ENCODE peak calls at places on chromosomes 6 and 20, in seven cellular contexts. One of them, this sample, is unnamed.

GRCh38 chr20:10447028-10447427 is 11.9 kb downstream of the SLX4IP start:
- DNase-seq in endothelial cell: no peak
- DNase-seq in left lung: no peak
- DNase-seq in CD4-positive, alpha-beta T cell: no peak
- DNase-seq in nephron progenitor cell: no peak
- DNase-seq in BJ: peak; percentile 36
- DNase-seq in brain microvascular endothelial cell: peak; percentile 66
- DNase-seq in this sample: peak; percentile 61

GRCh38 chr6:138970856-138971425 is 17.1 kb downstream of the REPS1 start:
- DNase-seq in endothelial cell: no peak
- DNase-seq in left lung: no peak
- DNase-seq in CD4-positive, alpha-beta T cell: no peak
- DNase-seq in nephron progenitor cell: no peak
- DNase-seq in BJ: peak; percentile 65
- DNase-seq in brain microvascular endothelial cell: peak; percentile 95
- DNase-seq in this sample: peak; percentile 86

GRCh38 chr6:4133941-4134838 is 1.2 kb downstream of the ECI2 start:
- DNase-seq in endothelial cell: no peak
- DNase-seq in left lung: peak; percentile 44
- DNase-seq in CD4-positive, alpha-beta T cell: no peak
- DNase-seq in nephron progenitor cell: peak; percentile 16
- DNase-seq in BJ: no peak
- DNase-seq in brain microvascular endothelial cell: no peak
- DNase-seq in this sample: peak; percentile 18

GRCh38 chr20:57061058-57061900 is 205.2 kb downstream of the BMP7 start:
- DNase-seq in endothelial cell: peak; percentile 74
- DNase-seq in left lung: no peak
- DNase-seq in CD4-positive, alpha-beta T cell: no peak
- DNase-seq in nephron progenitor cell: peak; percentile 76
- DNase-seq in BJ: no peak
- DNase-seq in brain microvascular endothelial cell: peak; percentile 49
- DNase-seq in this sample: no peak

GRCh38 chr6:39887692-39888450 is 46.4 kb downstream of the MOCS1 start:
- DNase-seq in endothelial cell: peak; percentile 34
- DNase-seq in left lung: peak; percentile 64
- DNase-seq in CD4-positive, alpha-beta T cell: no peak
- DNase-seq in nephron progenitor cell: peak; percentile 20
- DNase-seq in BJ: peak; percentile 44
- DNase-seq in brain microvascular endothelial cell: peak; percentile 95
- DNase-seq in this sample: peak; percentile 97

GRCh38 chr6:62492192-62492822 is 206.3 kb upstream of the KHDRBS2 start:
- DNase-seq in endothelial cell: no peak
- DNase-seq in left lung: no peak
- DNase-seq in CD4-positive, alpha-beta T cell: no peak
- DNase-seq in nephron progenitor cell: no peak
- DNase-seq in BJ: no peak
- DNase-seq in brain microvascular endothelial cell: no peak
- DNase-seq in this sample: no peak

GRCh38 chr20:18007534-18008292 is 38.9 kb downstream of the MGME1 start:
- DNase-seq in endothelial cell: no peak
- DNase-seq in left lung: no peak
- DNase-seq in CD4-positive, alpha-beta T cell: no peak
- DNase-seq in nephron progenitor cell: no peak
- DNase-seq in BJ: no peak
- DNase-seq in brain microvascular endothelial cell: no peak
- DNase-seq in this sample: no peak

GRCh38 chr6:118644007-118644406 is 7.4 kb downstream of the CEP85L start:
- DNase-seq in endothelial cell: no peak
- DNase-seq in left lung: no peak
- DNase-seq in CD4-positive, alpha-beta T cell: no peak
- DNase-seq in nephron progenitor cell: no peak
- DNase-seq in BJ: no peak
- DNase-seq in brain microvascular endothelial cell: peak; percentile 22
- DNase-seq in this sample: peak; percentile 44

GRCh38 chr6:106446287-106446885 is 85.9 kb downstream of the CRYBG1 start:
- DNase-seq in endothelial cell: no peak
- DNase-seq in left lung: no peak
- DNase-seq in CD4-positive, alpha-beta T cell: no peak
- DNase-seq in nephron progenitor cell: no peak
- DNase-seq in BJ: no peak
- DNase-seq in brain microvascular endothelial cell: no peak
- DNase-seq in this sample: peak; percentile 31

GRCh38 chr20:24100370-24101011 is 111.9 kb upstream of the GGTLC1 start:
- DNase-seq in endothelial cell: peak; percentile 63
- DNase-seq in left lung: no peak
- DNase-seq in CD4-positive, alpha-beta T cell: peak; percentile 52
- DNase-seq in nephron progenitor cell: peak; percentile 59
- DNase-seq in BJ: no peak
- DNase-seq in brain microvascular endothelial cell: peak; percentile 76
- DNase-seq in this sample: peak; percentile 79

GRCh38 chr20:58308680-58309527 is 611 bp upstream of the RAB22A start:
- DNase-seq in endothelial cell: peak; percentile 21
- DNase-seq in left lung: peak; percentile 83
- DNase-seq in CD4-positive, alpha-beta T cell: peak; percentile 49
- DNase-seq in nephron progenitor cell: peak; percentile 65
- DNase-seq in BJ: no peak
- DNase-seq in brain microvascular endothelial cell: peak; percentile 12
- DNase-seq in this sample: peak; percentile 55

GRCh38 chr20:38674178-38675133 is 49.8 kb upstream of the SLC32A1 start:
- DNase-seq in endothelial cell: peak; percentile 91
- DNase-seq in left lung: peak; percentile 40
- DNase-seq in CD4-positive, alpha-beta T cell: peak; percentile 32
- DNase-seq in nephron progenitor cell: peak; percentile 95
- DNase-seq in BJ: no peak
- DNase-seq in brain microvascular endothelial cell: peak; percentile 40
- DNase-seq in this sample: peak; percentile 62

GRCh38 chr20:60062431-60063336 is 104.5 kb downstream of the CDH26 start:
- DNase-seq in endothelial cell: no peak
- DNase-seq in left lung: no peak
- DNase-seq in CD4-positive, alpha-beta T cell: no peak
- DNase-seq in nephron progenitor cell: no peak
- DNase-seq in BJ: peak; percentile 91
- DNase-seq in brain microvascular endothelial cell: peak; percentile 78
- DNase-seq in this sample: peak; percentile 24

GRCh38 chr6:69098910-69099309 is 463.8 kb downstream of the ADGRB3 start:
- DNase-seq in endothelial cell: no peak
- DNase-seq in left lung: no peak
- DNase-seq in CD4-positive, alpha-beta T cell: no peak
- DNase-seq in nephron progenitor cell: no peak
- DNase-seq in BJ: no peak
- DNase-seq in brain microvascular endothelial cell: no peak
- DNase-seq in this sample: no peak

GRCh38 chr20:40251284-40251932 is 437.6 kb downstream of the MAFB start:
- DNase-seq in endothelial cell: peak; percentile 46
- DNase-seq in left lung: no peak
- DNase-seq in CD4-positive, alpha-beta T cell: no peak
- DNase-seq in nephron progenitor cell: peak; percentile 16
- DNase-seq in BJ: no peak
- DNase-seq in brain microvascular endothelial cell: peak; percentile 10
- DNase-seq in this sample: peak; percentile 21

GRCh38 chr20:21615617-21616080 is 89.8 kb upstream of the PAX1 start:
- DNase-seq in endothelial cell: peak; percentile 85
- DNase-seq in left lung: peak; percentile 46
- DNase-seq in CD4-positive, alpha-beta T cell: peak; percentile 8
- DNase-seq in nephron progenitor cell: peak; percentile 78
- DNase-seq in BJ: no peak
- DNase-seq in brain microvascular endothelial cell: peak; percentile 48
- DNase-seq in this sample: peak; percentile 56

GRCh38 chr20:10338781-10339180 is 95.2 kb downstream of the MKKS start:
- DNase-seq in endothelial cell: no peak
- DNase-seq in left lung: no peak
- DNase-seq in CD4-positive, alpha-beta T cell: no peak
- DNase-seq in nephron progenitor cell: no peak
- DNase-seq in BJ: no peak
- DNase-seq in brain microvascular endothelial cell: no peak
- DNase-seq in this sample: no peak

GRCh38 chr20:15257471-15257870 is 920.1 kb upstream of the FLRT3 start:
- DNase-seq in endothelial cell: no peak
- DNase-seq in left lung: no peak
- DNase-seq in CD4-positive, alpha-beta T cell: no peak
- DNase-seq in nephron progenitor cell: no peak
- DNase-seq in BJ: no peak
- DNase-seq in brain microvascular endothelial cell: no peak
- DNase-seq in this sample: no peak

GRCh38 chr6:150865043-150865405 is 478 bp upstream of the MTHFD1L start:
- DNase-seq in endothelial cell: no peak
- DNase-seq in left lung: no peak
- DNase-seq in CD4-positive, alpha-beta T cell: no peak
- DNase-seq in nephron progenitor cell: no peak
- DNase-seq in BJ: no peak
- DNase-seq in brain microvascular endothelial cell: no peak
- DNase-seq in this sample: no peak

GRCh38 chr20:34715384-34715783 is 11.2 kb downstream of the TP53INP2 start:
- DNase-seq in endothelial cell: no peak
- DNase-seq in left lung: no peak
- DNase-seq in CD4-positive, alpha-beta T cell: no peak
- DNase-seq in nephron progenitor cell: no peak
- DNase-seq in BJ: no peak
- DNase-seq in brain microvascular endothelial cell: no peak
- DNase-seq in this sample: no peak

GRCh38 chr6:168671863-168672546 is 231.0 kb downstream of the SMOC2 start:
- DNase-seq in endothelial cell: no peak
- DNase-seq in left lung: no peak
- DNase-seq in CD4-positive, alpha-beta T cell: no peak
- DNase-seq in nephron progenitor cell: no peak
- DNase-seq in BJ: no peak
- DNase-seq in brain microvascular endothelial cell: no peak
- DNase-seq in this sample: no peak

GRCh38 chr6:50966532-50966931 is 147.9 kb downstream of the TFAP2B start:
- DNase-seq in endothelial cell: no peak
- DNase-seq in left lung: no peak
- DNase-seq in CD4-positive, alpha-beta T cell: no peak
- DNase-seq in nephron progenitor cell: no peak
- DNase-seq in BJ: no peak
- DNase-seq in brain microvascular endothelial cell: no peak
- DNase-seq in this sample: no peak

GRCh38 chr6:157056275-157056674 is 267.0 kb downstream of the TMEM242 start:
- DNase-seq in endothelial cell: no peak
- DNase-seq in left lung: no peak
- DNase-seq in CD4-positive, alpha-beta T cell: no peak
- DNase-seq in nephron progenitor cell: no peak
- DNase-seq in BJ: no peak
- DNase-seq in brain microvascular endothelial cell: no peak
- DNase-seq in this sample: no peak

GRCh38 chr6:139336488-139336887 is 38.0 kb downstream of the CITED2 start:
- DNase-seq in endothelial cell: no peak
- DNase-seq in left lung: peak; percentile 46
- DNase-seq in CD4-positive, alpha-beta T cell: no peak
- DNase-seq in nephron progenitor cell: no peak
- DNase-seq in BJ: no peak
- DNase-seq in brain microvascular endothelial cell: no peak
- DNase-seq in this sample: peak; percentile 73

GRCh38 chr20:44717986-44718385 is 2.8 kb downstream of the CCN5 start:
- DNase-seq in endothelial cell: peak; percentile 20
- DNase-seq in left lung: no peak
- DNase-seq in CD4-positive, alpha-beta T cell: no peak
- DNase-seq in nephron progenitor cell: peak; percentile 30
- DNase-seq in BJ: no peak
- DNase-seq in brain microvascular endothelial cell: no peak
- DNase-seq in this sample: no peak

GRCh38 chr6:140445474-140446004 is 1071.1 kb upstream of the CITED2 start:
- DNase-seq in endothelial cell: no peak
- DNase-seq in left lung: no peak
- DNase-seq in CD4-positive, alpha-beta T cell: no peak
- DNase-seq in nephron progenitor cell: no peak
- DNase-seq in BJ: no peak
- DNase-seq in brain microvascular endothelial cell: peak; percentile 27
- DNase-seq in this sample: peak; percentile 67

GRCh38 chr6:93468291-93468690 is 48.9 kb upstream of the EPHA7 start:
- DNase-seq in endothelial cell: peak; percentile 12
- DNase-seq in left lung: no peak
- DNase-seq in CD4-positive, alpha-beta T cell: no peak
- DNase-seq in nephron progenitor cell: no peak
- DNase-seq in BJ: no peak
- DNase-seq in brain microvascular endothelial cell: peak; percentile 47
- DNase-seq in this sample: peak; percentile 19

DNA sequence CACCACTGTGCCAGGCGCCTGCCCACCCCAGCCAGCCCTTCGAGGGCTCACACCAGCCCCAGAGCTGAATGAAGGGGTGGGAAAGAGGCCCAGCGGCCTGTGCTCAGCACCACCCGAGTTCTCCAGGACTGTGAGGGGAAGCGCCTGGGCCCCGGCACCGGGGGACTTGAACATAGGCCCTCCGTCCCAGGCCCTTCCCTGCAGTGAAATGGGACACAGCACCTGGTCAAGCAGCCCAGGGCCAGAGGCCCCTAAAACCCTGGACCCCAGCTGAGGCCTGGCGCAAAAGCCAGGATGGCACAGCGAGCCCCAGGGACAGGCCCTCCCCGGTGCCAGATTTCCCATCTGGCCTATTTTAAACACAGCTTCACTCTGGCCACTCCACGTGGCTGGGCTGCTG is 4.0 kb downstream of the KCNQ2 start:
- DNase-seq in endothelial cell: no peak
- DNase-seq in left lung: no peak
- DNase-seq in CD4-positive, alpha-beta T cell: no peak
- DNase-seq in nephron progenitor cell: no peak
- DNase-seq in BJ: no peak
- DNase-seq in brain microvascular endothelial cell: no peak
- DNase-seq in this sample: no peak
- TF ChIP-seq CTCF in endothelial cell: no peak
- TF ChIP-seq CTCF in left lung: no peak
- TF ChIP-seq CTCF in CD4-positive, alpha-beta T cell: no peak
- TF ChIP-seq CTCF in nephron progenitor cell: no peak
- TF ChIP-seq CTCF in BJ: no peak
- TF ChIP-seq CTCF in brain microvascular endothelial cell: no peak
- TF ChIP-seq CTCF in this sample: no peak

GRCh38 chr6:79467716-79468115 is 69.5 kb downstream of the LCA5 start:
- DNase-seq in endothelial cell: no peak
- DNase-seq in left lung: no peak
- DNase-seq in CD4-positive, alpha-beta T cell: no peak
- DNase-seq in nephron progenitor cell: no peak
- DNase-seq in BJ: no peak
- DNase-seq in brain microvascular endothelial cell: peak; percentile 32
- DNase-seq in this sample: peak; percentile 22
- TF ChIP-seq CTCF in endothelial cell: no peak
- TF ChIP-seq CTCF in left lung: no peak
- TF ChIP-seq CTCF in CD4-positive, alpha-beta T cell: no peak
- TF ChIP-seq CTCF in nephron progenitor cell: no peak
- TF ChIP-seq CTCF in BJ: no peak
- TF ChIP-seq CTCF in brain microvascular endothelial cell: no peak
- TF ChIP-seq CTCF in this sample: peak; percentile 1

DNA sequence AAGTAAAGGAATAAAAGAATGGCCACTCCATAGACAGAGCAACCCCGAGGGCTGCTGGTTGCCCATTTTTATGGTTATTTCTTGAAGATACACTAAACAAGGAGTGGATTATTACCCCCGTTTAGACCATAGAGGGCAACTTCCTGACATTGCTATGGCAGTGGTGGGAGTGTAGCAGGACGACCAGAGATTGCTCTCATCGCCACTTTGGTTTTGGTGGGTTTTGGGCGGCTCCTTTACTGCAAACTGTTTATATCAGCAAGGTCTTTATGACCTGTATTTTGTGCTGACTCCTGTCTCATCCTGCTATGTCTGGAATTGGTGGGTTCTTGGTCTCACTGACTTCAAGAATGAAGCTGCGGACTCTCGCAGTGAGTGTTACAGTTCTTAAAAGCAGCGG is 78.7 kb downstream of the C6orf52 start:
- DNase-seq in endothelial cell: no peak
- DNase-seq in left lung: no peak
- DNase-seq in CD4-positive, alpha-beta T cell: no peak
- DNase-seq in nephron progenitor cell: no peak
- DNase-seq in BJ: no peak
- DNase-seq in brain microvascular endothelial cell: no peak
- DNase-seq in this sample: no peak
- TF ChIP-seq CTCF in endothelial cell: no peak
- TF ChIP-seq CTCF in left lung: no peak
- TF ChIP-seq CTCF in CD4-positive, alpha-beta T cell: no peak
- TF ChIP-seq CTCF in nephron progenitor cell: no peak
- TF ChIP-seq CTCF in BJ: no peak
- TF ChIP-seq CTCF in brain microvascular endothelial cell: no peak
- TF ChIP-seq CTCF in this sample: no peak

GRCh38 chr6:102950967-102951366 is 1557.5 kb downstream of the GRIK2 start:
- DNase-seq in endothelial cell: no peak
- DNase-seq in left lung: no peak
- DNase-seq in CD4-positive, alpha-beta T cell: no peak
- DNase-seq in nephron progenitor cell: no peak
- DNase-seq in BJ: no peak
- DNase-seq in brain microvascular endothelial cell: no peak
- DNase-seq in this sample: no peak
- TF ChIP-seq CTCF in endothelial cell: no peak
- TF ChIP-seq CTCF in left lung: no peak
- TF ChIP-seq CTCF in CD4-positive, alpha-beta T cell: no peak
- TF ChIP-seq CTCF in nephron progenitor cell: no peak
- TF ChIP-seq CTCF in BJ: no peak
- TF ChIP-seq CTCF in brain microvascular endothelial cell: no peak
- TF ChIP-seq CTCF in this sample: no peak

This sample was measured in cardiac fibroblast.